ENCODE peak calls at places on chromosomes 4 and X, in ten cellular contexts. One of them, this sample, is unnamed.

GRCh38 chr4:111475696-111476095 is 669.6 kb upstream of the FAM241A start:
- DNase-seq in activated naive CD4-positive, alpha-beta T cell treated with anti-CD3 and anti-CD28 coated beads, Interleukin-2, amount 10 ng/mL, durations not matched to agents 7 days and 5 days: no peak
- DNase-seq in posterior cingulate gyrus: no peak
- DNase-seq in kidney tubule cell: no peak
- DNase-seq in ELF-1: no peak
- DNase-seq in left colon: no peak
- DNase-seq in progenitor cell of endocrine pancreas: no peak
- DNase-seq in stimulated activated naive CD8-positive, alpha-beta T cell treated with anti-CD3 and anti-CD28 coated beads, Interleukin-15, Interleukin-2, amounts not matched to agents 100 U/mL and 50 U/mL, for 24 hours: no peak
- DNase-seq in COR-L47: no peak
- DNase-seq in prostate gland: no peak
- DNase-seq in this sample: no peak

GRCh38 chrX:17242470-17242869 is 132.5 kb upstream of the NHS start:
- DNase-seq in stimulated activated naive CD8-positive, alpha-beta T cell treated with anti-CD3 and anti-CD28 coated beads, Interleukin-15, Interleukin-2, amounts not matched to agents 100 U/mL and 50 U/mL, for 24 hours: peak; percentile 23
- DNase-seq in activated naive CD4-positive, alpha-beta T cell treated with anti-CD3 and anti-CD28 coated beads, Interleukin-2, amount 10 ng/mL, durations not matched to agents 7 days and 5 days: peak; percentile 29
- DNase-seq in COR-L47: peak; percentile 73
- DNase-seq in ELF-1: peak; percentile 25
- DNase-seq in kidney tubule cell: peak; percentile 65
- DNase-seq in posterior cingulate gyrus: peak; percentile 17
- DNase-seq in prostate gland: peak; percentile 34
- DNase-seq in left colon: no peak
- DNase-seq in progenitor cell of endocrine pancreas: peak; percentile 47
- DNase-seq in this sample: peak; percentile 4

GRCh38 chr4:29304595-29304994 is 1415.6 kb upstream of the PCDH7 start:
- DNase-seq in ELF-1: no peak
- DNase-seq in kidney tubule cell: no peak
- DNase-seq in progenitor cell of endocrine pancreas: no peak
- DNase-seq in stimulated activated naive CD8-positive, alpha-beta T cell treated with anti-CD3 and anti-CD28 coated beads, Interleukin-15, Interleukin-2, amounts not matched to agents 100 U/mL and 50 U/mL, for 24 hours: no peak
- DNase-seq in activated naive CD4-positive, alpha-beta T cell treated with anti-CD3 and anti-CD28 coated beads, Interleukin-2, amount 10 ng/mL, durations not matched to agents 7 days and 5 days: no peak
- DNase-seq in posterior cingulate gyrus: no peak
- DNase-seq in left colon: no peak
- DNase-seq in prostate gland: no peak
- DNase-seq in COR-L47: no peak
- DNase-seq in this sample: no peak

GRCh38 chrX:776061-776460 is 145.5 kb downstream of the SHOX start:
- DNase-seq in ELF-1: peak; percentile 28
- DNase-seq in kidney tubule cell: no peak
- DNase-seq in posterior cingulate gyrus: no peak
- DNase-seq in prostate gland: no peak
- DNase-seq in stimulated activated naive CD8-positive, alpha-beta T cell treated with anti-CD3 and anti-CD28 coated beads, Interleukin-15, Interleukin-2, amounts not matched to agents 100 U/mL and 50 U/mL, for 24 hours: no peak
- DNase-seq in COR-L47: no peak
- DNase-seq in activated naive CD4-positive, alpha-beta T cell treated with anti-CD3 and anti-CD28 coated beads, Interleukin-2, amount 10 ng/mL, durations not matched to agents 7 days and 5 days: no peak
- DNase-seq in progenitor cell of endocrine pancreas: no peak
- DNase-seq in left colon: no peak
- DNase-seq in this sample: no peak

GRCh38 chr4:25970241-25970675 is 56.2 kb downstream of the SMIM20 start:
- DNase-seq in COR-L47: no peak
- DNase-seq in left colon: peak; percentile 44
- DNase-seq in ELF-1: peak; percentile 45
- DNase-seq in posterior cingulate gyrus: peak; percentile 21
- DNase-seq in stimulated activated naive CD8-positive, alpha-beta T cell treated with anti-CD3 and anti-CD28 coated beads, Interleukin-15, Interleukin-2, amounts not matched to agents 100 U/mL and 50 U/mL, for 24 hours: no peak
- DNase-seq in kidney tubule cell: peak; percentile 96
- DNase-seq in prostate gland: no peak
- DNase-seq in activated naive CD4-positive, alpha-beta T cell treated with anti-CD3 and anti-CD28 coated beads, Interleukin-2, amount 10 ng/mL, durations not matched to agents 7 days and 5 days: no peak
- DNase-seq in progenitor cell of endocrine pancreas: no peak
- DNase-seq in this sample: no peak

GRCh38 chrX:115713465-115713864 is 152.5 kb downstream of the PLS3 start:
- DNase-seq in prostate gland: no peak
- DNase-seq in ELF-1: no peak
- DNase-seq in stimulated activated naive CD8-positive, alpha-beta T cell treated with anti-CD3 and anti-CD28 coated beads, Interleukin-15, Interleukin-2, amounts not matched to agents 100 U/mL and 50 U/mL, for 24 hours: no peak
- DNase-seq in left colon: no peak
- DNase-seq in activated naive CD4-positive, alpha-beta T cell treated with anti-CD3 and anti-CD28 coated beads, Interleukin-2, amount 10 ng/mL, durations not matched to agents 7 days and 5 days: no peak
- DNase-seq in progenitor cell of endocrine pancreas: no peak
- DNase-seq in posterior cingulate gyrus: no peak
- DNase-seq in kidney tubule cell: no peak
- DNase-seq in COR-L47: no peak
- DNase-seq in this sample: no peak

GRCh38 chrX:130771230-130771629 is 131.8 kb downstream of the ENOX2 start:
- DNase-seq in left colon: no peak
- DNase-seq in kidney tubule cell: peak; percentile 37
- DNase-seq in progenitor cell of endocrine pancreas: no peak
- DNase-seq in posterior cingulate gyrus: no peak
- DNase-seq in ELF-1: no peak
- DNase-seq in COR-L47: no peak
- DNase-seq in stimulated activated naive CD8-positive, alpha-beta T cell treated with anti-CD3 and anti-CD28 coated beads, Interleukin-15, Interleukin-2, amounts not matched to agents 100 U/mL and 50 U/mL, for 24 hours: no peak
- DNase-seq in activated naive CD4-positive, alpha-beta T cell treated with anti-CD3 and anti-CD28 coated beads, Interleukin-2, amount 10 ng/mL, durations not matched to agents 7 days and 5 days: no peak
- DNase-seq in prostate gland: no peak
- DNase-seq in this sample: no peak

GRCh38 chr4:85092536-85092935 is 126.0 kb upstream of the WDFY3 start:
- DNase-seq in COR-L47: no peak
- DNase-seq in kidney tubule cell: no peak
- DNase-seq in stimulated activated naive CD8-positive, alpha-beta T cell treated with anti-CD3 and anti-CD28 coated beads, Interleukin-15, Interleukin-2, amounts not matched to agents 100 U/mL and 50 U/mL, for 24 hours: no peak
- DNase-seq in posterior cingulate gyrus: no peak
- DNase-seq in ELF-1: no peak
- DNase-seq in activated naive CD4-positive, alpha-beta T cell treated with anti-CD3 and anti-CD28 coated beads, Interleukin-2, amount 10 ng/mL, durations not matched to agents 7 days and 5 days: no peak
- DNase-seq in progenitor cell of endocrine pancreas: no peak
- DNase-seq in left colon: no peak
- DNase-seq in prostate gland: no peak
- DNase-seq in this sample: no peak

GRCh38 chr4:6250235-6250983 is 19.2 kb upstream of the WFS1 start:
- DNase-seq in prostate gland: peak; percentile 67
- DNase-seq in activated naive CD4-positive, alpha-beta T cell treated with anti-CD3 and anti-CD28 coated beads, Interleukin-2, amount 10 ng/mL, durations not matched to agents 7 days and 5 days: no peak
- DNase-seq in stimulated activated naive CD8-positive, alpha-beta T cell treated with anti-CD3 and anti-CD28 coated beads, Interleukin-15, Interleukin-2, amounts not matched to agents 100 U/mL and 50 U/mL, for 24 hours: no peak
- DNase-seq in COR-L47: peak; percentile 66
- DNase-seq in ELF-1: peak; percentile 71
- DNase-seq in progenitor cell of endocrine pancreas: no peak
- DNase-seq in posterior cingulate gyrus: no peak
- DNase-seq in left colon: no peak
- DNase-seq in kidney tubule cell: peak; percentile 74
- DNase-seq in this sample: peak; percentile 68

GRCh38 chr4:78971326-78971725 is 32.1 kb upstream of the PAQR3 start:
- DNase-seq in ELF-1: no peak
- DNase-seq in stimulated activated naive CD8-positive, alpha-beta T cell treated with anti-CD3 and anti-CD28 coated beads, Interleukin-15, Interleukin-2, amounts not matched to agents 100 U/mL and 50 U/mL, for 24 hours: no peak
- DNase-seq in progenitor cell of endocrine pancreas: no peak
- DNase-seq in activated naive CD4-positive, alpha-beta T cell treated with anti-CD3 and anti-CD28 coated beads, Interleukin-2, amount 10 ng/mL, durations not matched to agents 7 days and 5 days: no peak
- DNase-seq in posterior cingulate gyrus: no peak
- DNase-seq in COR-L47: no peak
- DNase-seq in kidney tubule cell: no peak
- DNase-seq in left colon: no peak
- DNase-seq in prostate gland: no peak
- DNase-seq in this sample: no peak

GRCh38 chr4:157291071-157291470 is 70.5 kb downstream of the GRIA2 start:
- DNase-seq in left colon: no peak
- DNase-seq in COR-L47: no peak
- DNase-seq in progenitor cell of endocrine pancreas: no peak
- DNase-seq in ELF-1: no peak
- DNase-seq in activated naive CD4-positive, alpha-beta T cell treated with anti-CD3 and anti-CD28 coated beads, Interleukin-2, amount 10 ng/mL, durations not matched to agents 7 days and 5 days: no peak
- DNase-seq in kidney tubule cell: no peak
- DNase-seq in posterior cingulate gyrus: no peak
- DNase-seq in prostate gland: no peak
- DNase-seq in stimulated activated naive CD8-positive, alpha-beta T cell treated with anti-CD3 and anti-CD28 coated beads, Interleukin-15, Interleukin-2, amounts not matched to agents 100 U/mL and 50 U/mL, for 24 hours: no peak
- DNase-seq in this sample: no peak

GRCh38 chr4:25770844-25771243 is 91.9 kb downstream of the SEL1L3 start:
- DNase-seq in stimulated activated naive CD8-positive, alpha-beta T cell treated with anti-CD3 and anti-CD28 coated beads, Interleukin-15, Interleukin-2, amounts not matched to agents 100 U/mL and 50 U/mL, for 24 hours: no peak
- DNase-seq in progenitor cell of endocrine pancreas: no peak
- DNase-seq in ELF-1: no peak
- DNase-seq in left colon: no peak
- DNase-seq in activated naive CD4-positive, alpha-beta T cell treated with anti-CD3 and anti-CD28 coated beads, Interleukin-2, amount 10 ng/mL, durations not matched to agents 7 days and 5 days: no peak
- DNase-seq in prostate gland: no peak
- DNase-seq in kidney tubule cell: no peak
- DNase-seq in posterior cingulate gyrus: no peak
- DNase-seq in COR-L47: no peak
- DNase-seq in this sample: no peak

GRCh38 chr4:99011910-99012309 is 16.4 kb downstream of the METAP1 start:
- DNase-seq in COR-L47: no peak
- DNase-seq in stimulated activated naive CD8-positive, alpha-beta T cell treated with anti-CD3 and anti-CD28 coated beads, Interleukin-15, Interleukin-2, amounts not matched to agents 100 U/mL and 50 U/mL, for 24 hours: no peak
- DNase-seq in posterior cingulate gyrus: no peak
- DNase-seq in prostate gland: no peak
- DNase-seq in ELF-1: no peak
- DNase-seq in activated naive CD4-positive, alpha-beta T cell treated with anti-CD3 and anti-CD28 coated beads, Interleukin-2, amount 10 ng/mL, durations not matched to agents 7 days and 5 days: no peak
- DNase-seq in kidney tubule cell: no peak
- DNase-seq in progenitor cell of endocrine pancreas: no peak
- DNase-seq in left colon: no peak
- DNase-seq in this sample: no peak

GRCh38 chr4:109574931-109575804 is 15.1 kb downstream of the MCUB start:
- DNase-seq in posterior cingulate gyrus: no peak
- DNase-seq in kidney tubule cell: no peak
- DNase-seq in ELF-1: no peak
- DNase-seq in COR-L47: peak; percentile 76
- DNase-seq in prostate gland: no peak
- DNase-seq in progenitor cell of endocrine pancreas: no peak
- DNase-seq in stimulated activated naive CD8-positive, alpha-beta T cell treated with anti-CD3 and anti-CD28 coated beads, Interleukin-15, Interleukin-2, amounts not matched to agents 100 U/mL and 50 U/mL, for 24 hours: no peak
- DNase-seq in activated naive CD4-positive, alpha-beta T cell treated with anti-CD3 and anti-CD28 coated beads, Interleukin-2, amount 10 ng/mL, durations not matched to agents 7 days and 5 days: no peak
- DNase-seq in left colon: no peak
- DNase-seq in this sample: no peak

GRCh38 chrX:78321809-78322208 is 5.6 kb downstream of the CYSLTR1 start:
- DNase-seq in left colon: peak; percentile 53
- DNase-seq in kidney tubule cell: no peak
- DNase-seq in posterior cingulate gyrus: no peak
- DNase-seq in activated naive CD4-positive, alpha-beta T cell treated with anti-CD3 and anti-CD28 coated beads, Interleukin-2, amount 10 ng/mL, durations not matched to agents 7 days and 5 days: peak; percentile 68
- DNase-seq in progenitor cell of endocrine pancreas: no peak
- DNase-seq in COR-L47: no peak
- DNase-seq in ELF-1: no peak
- DNase-seq in stimulated activated naive CD8-positive, alpha-beta T cell treated with anti-CD3 and anti-CD28 coated beads, Interleukin-15, Interleukin-2, amounts not matched to agents 100 U/mL and 50 U/mL, for 24 hours: peak; percentile 23
- DNase-seq in prostate gland: peak; percentile 58
- DNase-seq in this sample: peak; percentile 1

This sample was measured in hippocampal formation.